ENCODE peak calls at places on chromosomes 7 and 10, in ten cellular contexts. E, M, V, H, P, R, Z, I, T and D are unnamed samples.

GRCh38 chr7:53596230-53596629 is 560.8 kb downstream of the POM121L12 start:
- DNase-seq in E (peak), M (no peak), V (no peak), H (no peak), P (no peak), R (no peak), Z (no peak), I (no peak), T (no peak), D (no peak)

GRCh38 chr7:127905491-127906330 is 125.5 kb downstream of the LRRC4 start:
- DNase-seq in E (peak), M (no peak), V (no peak), H (no peak), P (no peak), R (no peak), Z (no peak), I (no peak), T (no peak), D (no peak)

GRCh38 chr10:13840036-13840435 is 253.3 kb downstream of the PRPF18 start:
- DNase-seq in E (no peak), M (no peak), V (no peak), H (no peak), P (no peak), R (no peak), Z (no peak), I (no peak), T (no peak), D (no peak)

GRCh38 chr10:44898665-44899064 is 12.5 kb upstream of the TMEM72 start:
- DNase-seq in E (no peak), M (no peak), V (no peak), H (no peak), P (no peak), R (no peak), Z (no peak), I (no peak), T (no peak), D (no peak)

GRCh38 chr7:27740449-27741086 is 606 bp downstream of the TAX1BP1 start:
- DNase-seq in E (peak), M (peak), V (peak), H (peak), P (peak), R (peak), Z (peak), I (peak), T (peak), D (no peak)

GRCh38 chr7:16847381-16847860 is 34.4 kb downstream of the AGR3 start:
- DNase-seq in E (peak), M (no peak), V (no peak), H (no peak), P (peak), R (no peak), Z (no peak), I (peak), T (no peak), D (no peak)

GRCh38 chr10:128087884-128088695 is 38.1 kb downstream of the MKI67 start:
- DNase-seq in E (no peak), M (no peak), V (no peak), H (no peak), P (no peak), R (no peak), Z (no peak), I (no peak), T (no peak), D (no peak)

GRCh38 chr10:108434818-108435217 is 1270.3 kb upstream of the SORCS1 start:
- DNase-seq in E (no peak), M (no peak), V (no peak), H (no peak), P (no peak), R (no peak), Z (no peak), I (no peak), T (no peak), D (no peak)

GRCh38 chr7:29196971-29197370 is 2.4 kb downstream of the CHN2 start:
- DNase-seq in E (no peak), M (no peak), V (no peak), H (no peak), P (no peak), R (no peak), Z (no peak), I (no peak), T (no peak), D (no peak)

GRCh38 chr7:79823246-79823951 is 311.2 kb upstream of the GNAI1 start:
- DNase-seq in E (peak), M (no peak), V (no peak), H (no peak), P (peak), R (peak), Z (no peak), I (no peak), T (no peak), D (no peak)

GRCh38 chr10:29117781-29118180 is 171.1 kb upstream of the LYZL1 start:
- DNase-seq in E (no peak), M (no peak), V (no peak), H (no peak), P (no peak), R (no peak), Z (no peak), I (no peak), T (no peak), D (no peak)

GRCh38 chr10:128069351-128070051 is 56.7 kb downstream of the MKI67 start:
- DNase-seq in E (peak), M (peak), V (peak), H (peak), P (peak), R (peak), Z (peak), I (peak), T (no peak), D (peak)

GRCh38 chr10:44935201-44935960 is 24.2 kb upstream of the RASSF4 start:
- DNase-seq in E (peak), M (no peak), V (no peak), H (no peak), P (peak), R (peak), Z (no peak), I (no peak), T (peak), D (no peak)

GRCh38 chr7:147412782-147413186 is 1177.8 kb upstream of the C7orf33 start:
- DNase-seq in E (peak), M (no peak), V (no peak), H (no peak), P (peak), R (peak), Z (no peak), I (no peak), T (no peak), D (no peak)

GRCh38 chr10:110457851-110458582 is 39.7 kb upstream of the DUSP5 start:
- DNase-seq in E (no peak), M (no peak), V (no peak), H (no peak), P (no peak), R (no peak), Z (no peak), I (no peak), T (no peak), D (no peak)

GRCh38 chr7:80804581-80804980 is 114.3 kb downstream of the SEMA3C start:
- DNase-seq in E (no peak), M (no peak), V (no peak), H (no peak), P (no peak), R (no peak), Z (no peak), I (no peak), T (no peak), D (no peak)

GRCh38 chr7:158495780-158496179 is 91.8 kb downstream of the PTPRN2 start:
- DNase-seq in E (no peak), M (peak), V (no peak), H (peak), P (peak), R (no peak), Z (no peak), I (no peak), T (no peak), D (peak)
- TF ChIP-seq CTCF in E (no peak), M (peak), V (no peak), H (no peak), P (peak), R (no peak), Z (no peak), I (peak), T (no peak), D (peak)

GRCh38 chr7:5266148-5267028 is 16.4 kb upstream of the SLC29A4 start:
- DNase-seq in E (no peak), M (no peak), V (no peak), H (peak), P (no peak), R (no peak), Z (no peak), I (peak), T (no peak), D (no peak)
- TF ChIP-seq CTCF in E (no peak), M (no peak), V (no peak), H (no peak), P (no peak), R (no peak), Z (no peak), I (no peak), T (no peak), D (no peak)

DNA sequence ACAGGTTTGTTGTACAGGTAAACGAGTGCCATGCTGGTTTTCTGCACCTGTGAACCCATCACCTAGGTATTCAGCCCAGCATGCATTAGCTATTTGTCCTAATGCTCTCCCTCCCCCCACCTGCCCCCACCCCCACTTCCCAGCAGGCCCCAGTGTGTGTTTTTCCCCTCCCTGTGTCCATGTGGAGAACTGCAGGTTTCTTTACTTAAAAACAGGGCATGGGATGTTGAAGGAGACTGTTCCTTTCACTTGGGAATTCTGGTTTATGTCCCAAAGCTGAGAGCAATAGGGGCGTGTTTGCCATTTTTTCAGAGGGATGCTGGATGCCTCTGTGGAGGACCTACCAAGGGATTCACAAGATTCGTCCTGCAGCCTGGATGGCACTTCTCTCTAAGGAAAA is 135.8 kb downstream of the GALNT17 start:
- DNase-seq in E (no peak), M (no peak), V (no peak), H (no peak), P (no peak), R (no peak), Z (no peak), I (no peak), T (no peak), D (no peak)
- TF ChIP-seq CTCF in E (no peak), M (no peak), V (no peak), H (no peak), P (no peak), R (no peak), Z (no peak), I (no peak), T (no peak), D (no peak)

GRCh38 chr10:24989867-24990266 is 26.1 kb downstream of the ENKUR start:
- DNase-seq in E (peak), M (no peak), V (no peak), H (no peak), P (peak), R (no peak), Z (no peak), I (no peak), T (no peak), D (no peak)
- TF ChIP-seq CTCF in E (no peak), M (peak), V (peak), H (no peak), P (no peak), R (peak), Z (no peak), I (peak), T (peak), D (peak)

GRCh38 chr10:17801507-17801906 is 7.6 kb upstream of the MRC1 start:
- DNase-seq in E (no peak), M (no peak), V (no peak), H (no peak), P (no peak), R (no peak), Z (no peak), I (no peak), T (no peak), D (no peak)
- TF ChIP-seq CTCF in E (no peak), M (no peak), V (no peak), H (peak), P (no peak), R (no peak), Z (peak), I (peak), T (no peak), D (no peak)

GRCh38 chr10:79292789-79293746 is 54.2 kb upstream of the PPIF start:
- DNase-seq in E (no peak), M (no peak), V (peak), H (peak), P (peak), R (no peak), Z (no peak), I (peak), T (no peak), D (peak)
- TF ChIP-seq CTCF in E (peak), M (no peak), V (peak), H (peak), P (peak), R (peak), Z (peak), I (peak), T (peak), D (peak)

GRCh38 chr7:76506081-76506440 is 4.3 kb upstream of the UPK3B start:
- DNase-seq in E (no peak), M (no peak), V (no peak), H (no peak), P (no peak), R (no peak), Z (no peak), I (no peak), T (no peak), D (no peak)

GRCh38 chr7:76512941-76513816 is 2.8 kb downstream of the UPK3B start:
- DNase-seq in E (no peak), M (no peak), V (no peak), H (peak), P (no peak), R (no peak), Z (no peak), I (peak), T (no peak), D (no peak)

GRCh38 chr7:76507723-76508406 is 2.5 kb upstream of the UPK3B start:
- DNase-seq in E (no peak), M (no peak), V (no peak), H (no peak), P (no peak), R (no peak), Z (no peak), I (peak), T (no peak), D (no peak)

GRCh38 chr7:76513817-76514799 is 3.8 kb downstream of the UPK3B start:
- DNase-seq in E (no peak), M (no peak), V (no peak), H (no peak), P (no peak), R (no peak), Z (no peak), I (no peak), T (no peak), D (no peak)

GRCh38 chr7:76509931-76510877 is at the start of gene UPK3B:
- DNase-seq in E (peak), M (no peak), V (no peak), H (no peak), P (no peak), R (no peak), Z (no peak), I (no peak), T (no peak), D (no peak)
- TF ChIP-seq CTCF in E (no peak), M (no peak), V (no peak), H (no peak), P (no peak), R (no peak), Z (no peak), I (no peak), T (no peak), D (no peak)

DNA sequence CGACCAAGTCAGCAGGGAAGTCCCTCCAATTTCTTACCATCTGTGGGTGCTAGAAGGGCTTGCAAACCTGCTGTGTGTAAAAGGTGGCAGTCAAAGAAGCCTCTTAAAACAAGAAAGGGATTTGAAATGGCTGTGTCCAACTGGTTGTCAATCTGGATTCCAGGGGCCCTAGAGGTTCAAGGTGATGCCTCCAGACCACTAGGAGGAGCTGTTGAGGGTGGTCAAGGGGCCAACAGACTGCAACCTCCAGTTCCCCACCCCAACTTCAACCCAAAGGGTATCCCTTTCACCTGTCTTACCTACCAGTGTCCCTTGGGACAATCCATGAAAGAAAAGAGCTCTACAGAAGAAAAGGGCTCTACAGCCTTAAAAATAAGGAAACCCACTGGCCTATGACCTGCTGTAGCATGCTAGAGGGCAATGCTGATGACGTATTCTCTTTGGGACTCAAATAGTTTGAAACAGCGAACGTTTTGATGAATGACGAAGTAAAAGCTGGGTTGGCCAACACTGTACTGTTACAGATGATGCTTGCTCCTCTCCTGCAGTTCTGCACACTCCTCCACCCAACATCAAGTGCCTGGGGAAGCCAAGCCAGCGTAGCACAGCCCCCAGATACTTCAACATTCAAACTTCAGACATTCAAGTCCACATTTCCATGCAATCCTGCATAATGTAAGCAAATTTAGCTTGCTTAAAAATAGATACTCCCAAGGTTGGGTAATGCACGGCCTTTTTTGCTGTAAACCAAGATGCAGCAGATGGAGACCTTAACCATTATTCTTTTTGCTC is 46.0 kb upstream of the WDR11 start:
- DNase-seq in E (no peak), M (no peak), V (no peak), H (no peak), P (no peak), R (no peak), Z (no peak), I (no peak), T (no peak), D (no peak)
- TF ChIP-seq CTCF in E (no peak), M (no peak), V (no peak), H (peak), P (no peak), R (no peak), Z (peak), I (peak), T (no peak), D (no peak)

GRCh38 chr7:158002486-158003080 is 585.0 kb downstream of the PTPRN2 start:
- DNase-seq in E (no peak), M (no peak), V (no peak), H (no peak), P (no peak), R (no peak), Z (no peak), I (no peak), T (no peak), D (no peak)
- TF ChIP-seq CTCF in E (no peak), M (no peak), V (no peak), H (no peak), P (no peak), R (no peak), Z (no peak), I (no peak), T (no peak), D (no peak)